ENCODE peak calls at places on chromosomes 7 and 10, in six cellular contexts. One of them, this sample, is unnamed.

GRCh38 chr10:13758302-13758701 is 171.5 kb downstream of the PRPF18 start:
- DNase-seq in AG09319: no peak
- DNase-seq in activated T-cell treated with anti-CD3 and anti-CD28 coated beads for 1 hour: no peak
- DNase-seq in NT2/D1: no peak
- DNase-seq in activated CD8-positive, alpha-beta memory T cell treated with anti-CD3 and anti-CD28 coated beads, Interleukin-2, amount 10 ng/mL, durations not matched to agents 7 days and 5 days: no peak
- DNase-seq in GM12864: no peak
- DNase-seq in this sample: no peak

GRCh38 chr10:28217848-28218247 is 85.0 kb downstream of the MPP7 start:
- DNase-seq in NT2/D1: no peak
- DNase-seq in activated T-cell treated with anti-CD3 and anti-CD28 coated beads for 1 hour: no peak
- DNase-seq in AG09319: peak; percentile 78
- DNase-seq in activated CD8-positive, alpha-beta memory T cell treated with anti-CD3 and anti-CD28 coated beads, Interleukin-2, amount 10 ng/mL, durations not matched to agents 7 days and 5 days: no peak
- DNase-seq in GM12864: no peak
- DNase-seq in this sample: peak; percentile 43

GRCh38 chr10:63273575-63273974 is 140.4 kb downstream of the NRBF2 start:
- DNase-seq in activated T-cell treated with anti-CD3 and anti-CD28 coated beads for 1 hour: no peak
- DNase-seq in AG09319: no peak
- DNase-seq in NT2/D1: no peak
- DNase-seq in GM12864: no peak
- DNase-seq in activated CD8-positive, alpha-beta memory T cell treated with anti-CD3 and anti-CD28 coated beads, Interleukin-2, amount 10 ng/mL, durations not matched to agents 7 days and 5 days: no peak
- DNase-seq in this sample: no peak

GRCh38 chr7:32658034-32658944 is 163.0 kb downstream of the AVL9 start:
- DNase-seq in activated T-cell treated with anti-CD3 and anti-CD28 coated beads for 1 hour: no peak
- DNase-seq in GM12864: no peak
- DNase-seq in AG09319: no peak
- DNase-seq in activated CD8-positive, alpha-beta memory T cell treated with anti-CD3 and anti-CD28 coated beads, Interleukin-2, amount 10 ng/mL, durations not matched to agents 7 days and 5 days: no peak
- DNase-seq in NT2/D1: no peak
- DNase-seq in this sample: peak; percentile 9

GRCh38 chr7:134553976-134554375 is 5.1 kb downstream of the AKR1B15 start:
- DNase-seq in GM12864: no peak
- DNase-seq in NT2/D1: no peak
- DNase-seq in activated T-cell treated with anti-CD3 and anti-CD28 coated beads for 1 hour: no peak
- DNase-seq in AG09319: no peak
- DNase-seq in activated CD8-positive, alpha-beta memory T cell treated with anti-CD3 and anti-CD28 coated beads, Interleukin-2, amount 10 ng/mL, durations not matched to agents 7 days and 5 days: no peak
- DNase-seq in this sample: no peak

GRCh38 chr10:13613519-13613918 is 26.8 kb downstream of the PRPF18 start:
- DNase-seq in activated CD8-positive, alpha-beta memory T cell treated with anti-CD3 and anti-CD28 coated beads, Interleukin-2, amount 10 ng/mL, durations not matched to agents 7 days and 5 days: no peak
- DNase-seq in AG09319: no peak
- DNase-seq in GM12864: no peak
- DNase-seq in activated T-cell treated with anti-CD3 and anti-CD28 coated beads for 1 hour: no peak
- DNase-seq in NT2/D1: no peak
- DNase-seq in this sample: peak; percentile 49

GRCh38 chr7:124645704-124646103 is 119.9 kb downstream of the GPR37 start:
- DNase-seq in GM12864: no peak
- DNase-seq in activated CD8-positive, alpha-beta memory T cell treated with anti-CD3 and anti-CD28 coated beads, Interleukin-2, amount 10 ng/mL, durations not matched to agents 7 days and 5 days: no peak
- DNase-seq in NT2/D1: no peak
- DNase-seq in activated T-cell treated with anti-CD3 and anti-CD28 coated beads for 1 hour: no peak
- DNase-seq in AG09319: no peak
- DNase-seq in this sample: no peak

GRCh38 chr10:34474060-34474376 is 341.1 kb downstream of the PARD3 start:
- DNase-seq in AG09319: no peak
- DNase-seq in NT2/D1: no peak
- DNase-seq in activated CD8-positive, alpha-beta memory T cell treated with anti-CD3 and anti-CD28 coated beads, Interleukin-2, amount 10 ng/mL, durations not matched to agents 7 days and 5 days: no peak
- DNase-seq in activated T-cell treated with anti-CD3 and anti-CD28 coated beads for 1 hour: no peak
- DNase-seq in GM12864: no peak
- DNase-seq in this sample: peak; percentile 56

GRCh38 chr7:70470751-70471150 is 661.2 kb upstream of the GALNT17 start:
- DNase-seq in activated T-cell treated with anti-CD3 and anti-CD28 coated beads for 1 hour: no peak
- DNase-seq in activated CD8-positive, alpha-beta memory T cell treated with anti-CD3 and anti-CD28 coated beads, Interleukin-2, amount 10 ng/mL, durations not matched to agents 7 days and 5 days: no peak
- DNase-seq in NT2/D1: no peak
- DNase-seq in GM12864: no peak
- DNase-seq in AG09319: no peak
- DNase-seq in this sample: no peak

GRCh38 chr7:17548014-17548653 is 249.7 kb downstream of the AHR start:
- DNase-seq in NT2/D1: peak; percentile 25
- DNase-seq in AG09319: no peak
- DNase-seq in activated T-cell treated with anti-CD3 and anti-CD28 coated beads for 1 hour: no peak
- DNase-seq in activated CD8-positive, alpha-beta memory T cell treated with anti-CD3 and anti-CD28 coated beads, Interleukin-2, amount 10 ng/mL, durations not matched to agents 7 days and 5 days: no peak
- DNase-seq in GM12864: no peak
- DNase-seq in this sample: no peak

GRCh38 chr10:1115262-1115955 is 59.2 kb downstream of the WDR37 start:
- DNase-seq in AG09319: no peak
- DNase-seq in activated CD8-positive, alpha-beta memory T cell treated with anti-CD3 and anti-CD28 coated beads, Interleukin-2, amount 10 ng/mL, durations not matched to agents 7 days and 5 days: no peak
- DNase-seq in activated T-cell treated with anti-CD3 and anti-CD28 coated beads for 1 hour: no peak
- DNase-seq in NT2/D1: no peak
- DNase-seq in GM12864: no peak
- DNase-seq in this sample: no peak

GRCh38 chr10:19154375-19154774 is 105.8 kb downstream of the MALRD1 start:
- DNase-seq in activated T-cell treated with anti-CD3 and anti-CD28 coated beads for 1 hour: no peak
- DNase-seq in activated CD8-positive, alpha-beta memory T cell treated with anti-CD3 and anti-CD28 coated beads, Interleukin-2, amount 10 ng/mL, durations not matched to agents 7 days and 5 days: no peak
- DNase-seq in NT2/D1: no peak
- DNase-seq in AG09319: no peak
- DNase-seq in GM12864: no peak
- DNase-seq in this sample: no peak

GRCh38 chr10:52778511-52779392 is 6.2 kb upstream of the MBL2 start:
- DNase-seq in activated T-cell treated with anti-CD3 and anti-CD28 coated beads for 1 hour: no peak
- DNase-seq in AG09319: no peak
- DNase-seq in NT2/D1: peak; percentile 20
- DNase-seq in activated CD8-positive, alpha-beta memory T cell treated with anti-CD3 and anti-CD28 coated beads, Interleukin-2, amount 10 ng/mL, durations not matched to agents 7 days and 5 days: no peak
- DNase-seq in GM12864: no peak
- DNase-seq in this sample: peak; percentile 1

GRCh38 chr7:18352339-18353255 is 143.0 kb upstream of the HDAC9 start:
- DNase-seq in activated CD8-positive, alpha-beta memory T cell treated with anti-CD3 and anti-CD28 coated beads, Interleukin-2, amount 10 ng/mL, durations not matched to agents 7 days and 5 days: no peak
- DNase-seq in activated T-cell treated with anti-CD3 and anti-CD28 coated beads for 1 hour: no peak
- DNase-seq in NT2/D1: peak; percentile 47
- DNase-seq in GM12864: no peak
- DNase-seq in AG09319: no peak
- DNase-seq in this sample: peak; percentile 56

GRCh38 chr10:47031251-47031952 is 120.2 kb downstream of the PTPN20 start:
- DNase-seq in activated CD8-positive, alpha-beta memory T cell treated with anti-CD3 and anti-CD28 coated beads, Interleukin-2, amount 10 ng/mL, durations not matched to agents 7 days and 5 days: no peak
- DNase-seq in GM12864: no peak
- DNase-seq in activated T-cell treated with anti-CD3 and anti-CD28 coated beads for 1 hour: no peak
- DNase-seq in AG09319: no peak
- DNase-seq in NT2/D1: peak; percentile 8
- DNase-seq in this sample: no peak